ENCODE peak calls at places on chromosomes 13 and 19, in eight cellular contexts. M is stimulated activated CD4-positive, alpha-beta T cell treated with anti-CD3 and anti-CD28 coated beads, Interleukin-15, amount 100 ng/mL, for 24 hours; D is osteocyte; C is tibial artery; E is mucosa of gallbladder; T is glomerular endothelial cell; Q is foreskin fibroblast; K is NCI-H1105 treated with DMSO at 0.1 percent for 48 hours. N is an unnamed sample.
A peak's percentile ranks its signal among the peaks of the same experiment; 100 is the strongest.

GRCh38 chr19:7625763-7626372 is 3.5 kb downstream of the XAB2 start:
- DNase-seq in C (no peak), M (no peak), E (no peak), T (no peak), Q (no peak), D (no peak), K (no peak), N (no peak)

GRCh38 chr19:3374369-3375112 is 8.2 kb downstream of the NFIC start:
- DNase-seq in Q (peak; percentile 54), D (no peak), C (peak; percentile 95), M (no peak), E (peak; percentile 62), K (no peak), T (no peak), N (no peak)

GRCh38 chr13:111974065-111974640 is 92.8 kb upstream of the SOX1 start:
- DNase-seq in E (no peak), C (no peak), Q (no peak), M (no peak), D (peak; percentile 63), K (no peak), T (no peak), N (no peak)

GRCh38 chr19:49637865-49638350 is 2.0 kb downstream of the RRAS start:
- DNase-seq in D (peak; percentile 93), E (peak; percentile 83), T (no peak), K (no peak), M (no peak), C (peak; percentile 98), Q (peak; percentile 94), N (peak; percentile 12)

GRCh38 chr19:3358919-3359849 is 7.2 kb upstream of the NFIC start:
- DNase-seq in K (peak; percentile 14), Q (peak; percentile 83), T (no peak), E (peak; percentile 63), M (peak; percentile 76), C (peak; percentile 84), D (peak; percentile 83), N (no peak)

GRCh38 chr13:72839831-72840426 is 58.0 kb downstream of the PIBF1 start:
- DNase-seq in T (peak; percentile 7), Q (peak; percentile 56), D (no peak), K (peak; percentile 10), M (peak; percentile 48), C (no peak), E (peak; percentile 58), N (peak; percentile 35)

GRCh38 chr19:45874620-45874966 is 10.5 kb downstream of the FOXA3 start:
- DNase-seq in C (no peak), K (no peak), T (no peak), M (no peak), D (no peak), Q (no peak), E (no peak), N (no peak)

GRCh38 chr19:1362385-1363257 is 21.1 kb upstream of the NDUFS7 start:
- DNase-seq in Q (no peak), M (no peak), E (no peak), K (no peak), D (no peak), T (no peak), C (no peak), N (no peak)

GRCh38 chr19:37817180-37817911 is 38.0 kb upstream of the ZNF573 start:
- DNase-seq in M (peak; percentile 58), Q (peak; percentile 75), E (peak; percentile 74), K (peak; percentile 26), C (peak; percentile 89), T (no peak), D (peak; percentile 89), N (peak; percentile 71)

GRCh38 chr19:13099073-13099999 is 3.3 kb downstream of the LYL1 start:
- DNase-seq in K (no peak), D (no peak), C (peak; percentile 82), Q (peak; percentile 77), T (no peak), M (peak; percentile 83), E (peak; percentile 65), N (no peak)